ENCODE peak calls at places on chromosomes 12 and 14, in eight cellular contexts. F, A, V, T, Z, M, N and P are unnamed samples.

GRCh38 chr12:95789126-95790024 is 1.2 kb downstream of the NTN4 start:
- DNase-seq in F (peak; percentile 54), A (no peak), V (peak; percentile 55), T (peak; percentile 68), Z (peak; percentile 71), M (no peak), N (no peak), P (peak; percentile 16)

GRCh38 chr12:124441443-124442190 is 125.8 kb downstream of the NCOR2 start:
- DNase-seq in F (no peak), A (peak; percentile 89), V (no peak), T (no peak), Z (no peak), M (peak; percentile 98), N (no peak), P (no peak)

GRCh38 chr14:43539210-43539609 is 967.9 kb downstream of the FSCB start:
- DNase-seq in F (no peak), A (no peak), V (peak; percentile 64), T (no peak), Z (peak; percentile 84), M (no peak), N (peak; percentile 1), P (no peak)

GRCh38 chr14:53953002-53953827 is 3.4 kb downstream of the BMP4 start:
- DNase-seq in F (peak; percentile 75), A (peak; percentile 55), V (peak; percentile 95), T (peak; percentile 89), Z (peak; percentile 86), M (peak; percentile 80), N (no peak), P (peak; percentile 65)

GRCh38 chr12:90959538-90960139 is 4.7 kb upstream of the CCER1 start:
- DNase-seq in F (peak; percentile 43), A (no peak), V (peak; percentile 73), T (no peak), Z (peak; percentile 74), M (peak; percentile 37), N (peak; percentile 39), P (peak; percentile 14)

GRCh38 chr12:14454098-14454907 is 88.8 kb downstream of the ATF7IP start:
- DNase-seq in F (peak; percentile 26), A (no peak), V (peak; percentile 35), T (no peak), Z (peak; percentile 92), M (peak; percentile 26), N (peak; percentile 59), P (no peak)

GRCh38 chr12:120055639-120056038 is 60.9 kb downstream of the RAB35 start:
- DNase-seq in F (no peak), A (no peak), V (no peak), T (no peak), Z (no peak), M (no peak), N (no peak), P (no peak)

GRCh38 chr14:53999061-53999488 is 42.5 kb upstream of the BMP4 start:
- DNase-seq in F (no peak), A (peak; percentile 94), V (peak; percentile 34), T (no peak), Z (no peak), M (peak; percentile 96), N (no peak), P (no peak)

GRCh38 chr14:91745329-91745728 is 13.4 kb upstream of the CATSPERB start:
- DNase-seq in F (no peak), A (no peak), V (no peak), T (no peak), Z (no peak), M (no peak), N (no peak), P (no peak)

GRCh38 chr14:91317381-91318313 is 73.1 kb upstream of the GPR68 start:
- DNase-seq in F (no peak), A (no peak), V (no peak), T (peak; percentile 82), Z (no peak), M (peak; percentile 8), N (no peak), P (no peak)

GRCh38 chr12:12182926-12183325 is 83.9 kb downstream of the LRP6 start:
- DNase-seq in F (no peak), A (no peak), V (no peak), T (no peak), Z (no peak), M (peak; percentile 93), N (no peak), P (no peak)

GRCh38 chr12:10132971-10133370 is 3.0 kb upstream of the CLEC7A start:
- DNase-seq in F (no peak), A (no peak), V (no peak), T (no peak), Z (peak; percentile 32), M (no peak), N (no peak), P (no peak)

GRCh38 chr12:10135126-10135525 is 5.1 kb upstream of the CLEC7A start:
- DNase-seq in F (no peak), A (no peak), V (no peak), T (no peak), Z (no peak), M (no peak), N (no peak), P (no peak)

GRCh38 chr12:10131101-10131632 is 1.2 kb upstream of the CLEC7A start:
- DNase-seq in F (no peak), A (no peak), V (no peak), T (no peak), Z (no peak), M (no peak), N (no peak), P (no peak)

GRCh38 chr12:10140001-10140400 is 10.0 kb upstream of the CLEC7A start:
- DNase-seq in F (peak; percentile 10), A (peak; percentile 39), V (peak; percentile 59), T (no peak), Z (peak; percentile 69), M (peak; percentile 37), N (peak; percentile 44), P (peak; percentile 22)

DNA sequence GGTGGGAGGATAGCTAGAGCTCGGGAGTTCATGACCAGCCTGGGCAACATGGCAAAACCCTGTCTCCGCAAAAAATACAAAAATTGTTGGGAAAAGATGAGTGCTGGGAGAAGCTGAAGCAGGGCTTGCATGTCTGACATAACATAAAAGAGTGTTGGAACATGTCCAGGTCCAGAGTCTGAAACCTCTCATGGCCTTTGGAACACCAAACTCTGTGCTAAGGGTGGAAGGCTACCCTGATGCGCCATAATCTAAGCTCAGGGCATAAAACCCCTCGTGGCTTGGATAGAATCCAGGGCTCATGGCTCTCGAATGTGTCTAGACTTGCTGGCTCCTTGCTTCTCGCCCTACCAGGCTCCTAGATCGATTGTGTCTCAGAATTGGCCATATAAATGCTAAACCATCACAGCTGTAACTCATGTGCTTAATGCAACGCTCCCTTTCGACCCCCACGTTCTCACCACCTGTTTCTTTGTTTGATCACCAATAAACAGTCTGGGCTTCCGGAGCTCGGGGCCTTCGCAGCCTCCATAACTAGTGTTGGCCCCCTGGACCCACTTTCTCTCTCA is 6.7 kb upstream of the CLEC7A start:
- DNase-seq in F (no peak), A (no peak), V (peak; percentile 20), T (no peak), Z (no peak), M (no peak), N (no peak), P (no peak)
- TF ChIP-seq CTCF in F (no peak), A (no peak), V (no peak), T (no peak), Z (no peak), M (no peak), N (no peak), P (no peak)

GRCh38 chr12:30837595-30837994 is 82.8 kb upstream of the CAPRIN2 start:
- DNase-seq in F (no peak), A (no peak), V (no peak), T (no peak), Z (no peak), M (no peak), N (no peak), P (no peak)
- TF ChIP-seq CTCF in F (peak; percentile 16), A (no peak), V (no peak), T (no peak), Z (no peak), M (no peak), N (no peak), P (peak; percentile 27)

DNA sequence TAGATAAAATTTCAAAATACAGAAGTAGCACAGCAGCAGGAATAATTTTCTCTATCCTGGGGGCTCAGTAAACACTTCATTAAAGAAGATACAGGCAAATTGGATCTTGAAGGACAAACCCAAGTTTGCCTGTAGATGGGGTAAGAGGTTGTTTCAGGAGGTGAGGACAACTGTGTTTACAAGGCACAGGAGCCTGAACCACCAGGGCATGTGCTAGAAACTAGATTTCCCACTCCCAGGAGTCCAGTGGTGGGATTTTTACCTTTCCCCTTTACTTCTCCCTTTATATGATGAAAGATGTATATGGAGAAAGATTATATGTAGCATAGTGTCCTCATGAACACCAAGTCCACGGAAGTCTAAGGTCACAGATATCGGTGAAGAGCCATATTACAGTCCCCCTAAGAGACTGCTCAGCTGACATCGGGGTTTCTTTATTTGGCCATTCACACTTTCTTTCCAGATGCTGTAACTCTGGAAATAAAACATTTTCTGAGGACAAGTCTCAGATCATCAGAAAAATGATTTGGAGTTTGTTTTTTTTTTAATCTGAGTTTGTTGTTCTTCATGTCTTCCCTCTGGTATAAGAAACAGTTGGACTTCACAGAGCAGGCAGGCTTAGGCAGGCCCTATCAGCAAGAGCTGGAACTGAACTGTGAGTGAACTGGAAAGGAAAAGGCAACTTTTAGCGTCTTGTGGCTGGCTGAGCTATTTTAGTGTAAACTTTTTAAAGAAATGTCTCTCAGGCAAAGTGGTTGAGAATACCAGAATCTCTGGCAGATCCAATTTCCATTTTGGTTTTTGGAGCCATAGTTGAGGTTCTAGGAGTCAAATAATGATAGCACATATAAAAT is 8.0 kb upstream of the EVL start:
- DNase-seq in F (no peak), A (no peak), V (no peak), T (no peak), Z (peak; percentile 46), M (no peak), N (no peak), P (no peak)
- TF ChIP-seq CTCF in F (peak; percentile 34), A (peak; percentile 42), V (no peak), T (peak; percentile 17), Z (peak; percentile 38), M (peak; percentile 4), N (peak; percentile 19), P (no peak)

GRCh38 chr14:74801396-74801795 is 38.3 kb downstream of the YLPM1 start:
- DNase-seq in F (no peak), A (no peak), V (no peak), T (no peak), Z (no peak), M (no peak), N (no peak), P (no peak)

GRCh38 chr14:74799765-74800164 is 36.6 kb downstream of the YLPM1 start:
- DNase-seq in F (no peak), A (no peak), V (no peak), T (no peak), Z (no peak), M (no peak), N (no peak), P (no peak)

GRCh38 chr14:74800780-74801179 is 37.7 kb downstream of the YLPM1 start:
- DNase-seq in F (no peak), A (no peak), V (no peak), T (no peak), Z (no peak), M (no peak), N (no peak), P (no peak)

DNA sequence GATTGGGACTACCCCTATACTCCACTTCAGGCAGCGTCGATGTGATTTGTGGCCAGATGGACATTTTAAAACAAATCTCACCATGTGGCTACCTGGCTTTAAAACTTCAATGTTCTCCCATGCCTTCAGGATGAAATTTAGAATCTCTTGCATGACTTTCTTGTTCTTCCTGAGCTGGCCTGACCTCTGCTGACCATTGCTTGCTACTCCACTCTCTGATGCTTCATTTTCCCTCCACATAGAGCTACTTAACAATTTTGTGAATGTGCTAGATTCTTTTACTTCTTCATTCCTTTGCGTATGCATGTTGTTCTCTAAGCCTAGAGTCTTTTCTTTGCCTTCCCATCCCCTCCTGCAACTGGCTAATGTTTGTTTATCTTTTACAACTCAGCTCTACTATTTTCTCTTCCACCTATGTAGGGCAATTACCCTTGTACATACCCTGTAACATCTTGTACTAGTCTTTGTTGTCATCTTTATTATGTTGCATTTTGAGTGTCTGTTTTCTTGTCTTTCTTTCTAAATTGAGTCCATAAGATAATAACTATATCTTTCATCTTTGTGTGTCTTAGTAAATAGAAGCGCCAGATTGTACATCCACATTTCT is 41.2 kb downstream of the YLPM1 start:
- DNase-seq in F (peak; percentile 44), A (peak; percentile 20), V (peak; percentile 23), T (no peak), Z (peak; percentile 72), M (peak; percentile 53), N (peak; percentile 33), P (no peak)
- TF ChIP-seq CTCF in F (peak; percentile 83), A (peak; percentile 77), V (peak; percentile 44), T (no peak), Z (peak; percentile 69), M (peak; percentile 81), N (peak; percentile 73), P (peak; percentile 48)